ENCODE peak calls at places on chromosomes 2 and 18, in nine cellular contexts. One of them, this sample, is unnamed.

GRCh38 chr2:173941567-173941966 is 23.6 kb downstream of the SP3 start:
- DNase-seq in RWPE1: no peak
- DNase-seq in kidney tubule cell: no peak
- DNase-seq in iPS DF 19.7: no peak
- DNase-seq in effector CD8-positive, alpha-beta T cell: no peak
- DNase-seq in T-cell: no peak
- DNase-seq in dorsolateral prefrontal cortex: no peak
- DNase-seq in GM10248: no peak
- DNase-seq in NCI-H187 treated with DMSO at 0.1 percent for 48 hours: no peak
- DNase-seq in this sample: no peak

GRCh38 chr2:207256476-207257207 is 90.9 kb upstream of the KLF7 start:
- DNase-seq in GM10248: no peak
- DNase-seq in dorsolateral prefrontal cortex: no peak
- DNase-seq in RWPE1: no peak
- DNase-seq in NCI-H187 treated with DMSO at 0.1 percent for 48 hours: no peak
- DNase-seq in effector CD8-positive, alpha-beta T cell: no peak
- DNase-seq in kidney tubule cell: no peak
- DNase-seq in iPS DF 19.7: no peak
- DNase-seq in T-cell: no peak
- DNase-seq in this sample: no peak

GRCh38 chr2:235433860-235434259 is 60.0 kb upstream of the AGAP1 start:
- DNase-seq in kidney tubule cell: peak; percentile 51
- DNase-seq in iPS DF 19.7: no peak
- DNase-seq in RWPE1: no peak
- DNase-seq in T-cell: no peak
- DNase-seq in effector CD8-positive, alpha-beta T cell: no peak
- DNase-seq in GM10248: no peak
- DNase-seq in NCI-H187 treated with DMSO at 0.1 percent for 48 hours: no peak
- DNase-seq in dorsolateral prefrontal cortex: no peak
- DNase-seq in this sample: no peak

GRCh38 chr2:34012728-34013302 is 413.7 kb upstream of the FAM98A start:
- DNase-seq in T-cell: no peak
- DNase-seq in GM10248: no peak
- DNase-seq in effector CD8-positive, alpha-beta T cell: no peak
- DNase-seq in iPS DF 19.7: peak; percentile 45
- DNase-seq in RWPE1: peak; percentile 45
- DNase-seq in dorsolateral prefrontal cortex: peak; percentile 81
- DNase-seq in kidney tubule cell: peak; percentile 71
- DNase-seq in NCI-H187 treated with DMSO at 0.1 percent for 48 hours: no peak
- DNase-seq in this sample: peak; percentile 32

GRCh38 chr2:106941372-106941993 is 55.5 kb upstream of the ST6GAL2 start:
- DNase-seq in kidney tubule cell: no peak
- DNase-seq in T-cell: no peak
- DNase-seq in GM10248: no peak
- DNase-seq in dorsolateral prefrontal cortex: no peak
- DNase-seq in NCI-H187 treated with DMSO at 0.1 percent for 48 hours: no peak
- DNase-seq in RWPE1: no peak
- DNase-seq in iPS DF 19.7: no peak
- DNase-seq in effector CD8-positive, alpha-beta T cell: no peak
- DNase-seq in this sample: no peak

GRCh38 chr2:232913903-232914302 is 43.8 kb downstream of the SNORC start:
- DNase-seq in kidney tubule cell: no peak
- DNase-seq in effector CD8-positive, alpha-beta T cell: no peak
- DNase-seq in dorsolateral prefrontal cortex: no peak
- DNase-seq in RWPE1: no peak
- DNase-seq in T-cell: no peak
- DNase-seq in GM10248: no peak
- DNase-seq in iPS DF 19.7: no peak
- DNase-seq in NCI-H187 treated with DMSO at 0.1 percent for 48 hours: no peak
- DNase-seq in this sample: no peak

GRCh38 chr2:84846041-84846663 is 34.7 kb downstream of the TRABD2A start:
- DNase-seq in effector CD8-positive, alpha-beta T cell: no peak
- DNase-seq in kidney tubule cell: no peak
- DNase-seq in iPS DF 19.7: no peak
- DNase-seq in RWPE1: no peak
- DNase-seq in GM10248: no peak
- DNase-seq in T-cell: peak; percentile 69
- DNase-seq in dorsolateral prefrontal cortex: no peak
- DNase-seq in NCI-H187 treated with DMSO at 0.1 percent for 48 hours: no peak
- DNase-seq in this sample: no peak

GRCh38 chr2:26757873-26758789 is 6.0 kb upstream of the SLC35F6 start:
- DNase-seq in GM10248: no peak
- DNase-seq in iPS DF 19.7: peak; percentile 95
- DNase-seq in NCI-H187 treated with DMSO at 0.1 percent for 48 hours: no peak
- DNase-seq in RWPE1: peak; percentile 70
- DNase-seq in dorsolateral prefrontal cortex: no peak
- DNase-seq in T-cell: no peak
- DNase-seq in effector CD8-positive, alpha-beta T cell: no peak
- DNase-seq in kidney tubule cell: peak; percentile 99
- DNase-seq in this sample: no peak

GRCh38 chr2:10303634-10304378 is 1.1 kb downstream of the HPCAL1 start:
- DNase-seq in dorsolateral prefrontal cortex: peak; percentile 76
- DNase-seq in GM10248: peak; percentile 51
- DNase-seq in kidney tubule cell: peak; percentile 59
- DNase-seq in T-cell: peak; percentile 45
- DNase-seq in RWPE1: peak; percentile 42
- DNase-seq in effector CD8-positive, alpha-beta T cell: no peak
- DNase-seq in iPS DF 19.7: no peak
- DNase-seq in NCI-H187 treated with DMSO at 0.1 percent for 48 hours: no peak
- DNase-seq in this sample: peak; percentile 76

GRCh38 chr2:98835831-98836385 is 100.1 kb downstream of the CRACDL start:
- DNase-seq in dorsolateral prefrontal cortex: no peak
- DNase-seq in NCI-H187 treated with DMSO at 0.1 percent for 48 hours: no peak
- DNase-seq in effector CD8-positive, alpha-beta T cell: peak; percentile 14
- DNase-seq in iPS DF 19.7: no peak
- DNase-seq in GM10248: no peak
- DNase-seq in RWPE1: no peak
- DNase-seq in kidney tubule cell: peak; percentile 31
- DNase-seq in T-cell: peak; percentile 54
- DNase-seq in this sample: no peak

GRCh38 chr2:169507698-169508097 is 1.8 kb upstream of the KLHL41 start:
- DNase-seq in iPS DF 19.7: no peak
- DNase-seq in dorsolateral prefrontal cortex: no peak
- DNase-seq in NCI-H187 treated with DMSO at 0.1 percent for 48 hours: no peak
- DNase-seq in RWPE1: peak; percentile 72
- DNase-seq in kidney tubule cell: peak; percentile 67
- DNase-seq in effector CD8-positive, alpha-beta T cell: no peak
- DNase-seq in T-cell: no peak
- DNase-seq in GM10248: peak; percentile 11
- DNase-seq in this sample: peak; percentile 30

GRCh38 chr2:120343100-120343432 is 2.9 kb upstream of the INHBB start:
- DNase-seq in NCI-H187 treated with DMSO at 0.1 percent for 48 hours: no peak
- DNase-seq in dorsolateral prefrontal cortex: no peak
- DNase-seq in iPS DF 19.7: no peak
- DNase-seq in GM10248: no peak
- DNase-seq in RWPE1: no peak
- DNase-seq in T-cell: no peak
- DNase-seq in effector CD8-positive, alpha-beta T cell: no peak
- DNase-seq in kidney tubule cell: peak; percentile 13
- DNase-seq in this sample: no peak

GRCh38 chr2:64852771-64853241 is 136.4 kb upstream of the SLC1A4 start:
- DNase-seq in NCI-H187 treated with DMSO at 0.1 percent for 48 hours: no peak
- DNase-seq in effector CD8-positive, alpha-beta T cell: no peak
- DNase-seq in GM10248: no peak
- DNase-seq in RWPE1: no peak
- DNase-seq in T-cell: no peak
- DNase-seq in dorsolateral prefrontal cortex: no peak
- DNase-seq in kidney tubule cell: no peak
- DNase-seq in iPS DF 19.7: no peak
- DNase-seq in this sample: no peak

GRCh38 chr2:67918471-67918870 is 144.3 kb downstream of the C1D start:
- DNase-seq in NCI-H187 treated with DMSO at 0.1 percent for 48 hours: no peak
- DNase-seq in RWPE1: no peak
- DNase-seq in kidney tubule cell: no peak
- DNase-seq in effector CD8-positive, alpha-beta T cell: no peak
- DNase-seq in T-cell: no peak
- DNase-seq in dorsolateral prefrontal cortex: no peak
- DNase-seq in GM10248: no peak
- DNase-seq in iPS DF 19.7: no peak
- DNase-seq in this sample: no peak

GRCh38 chr2:102137138-102137537 is 5.4 kb upstream of the IL1R1 start:
- DNase-seq in effector CD8-positive, alpha-beta T cell: no peak
- DNase-seq in RWPE1: no peak
- DNase-seq in dorsolateral prefrontal cortex: no peak
- DNase-seq in GM10248: no peak
- DNase-seq in NCI-H187 treated with DMSO at 0.1 percent for 48 hours: no peak
- DNase-seq in T-cell: no peak
- DNase-seq in kidney tubule cell: peak; percentile 75
- DNase-seq in iPS DF 19.7: no peak
- DNase-seq in this sample: no peak

GRCh38 chr2:71530987-71531332 is 77.6 kb downstream of the DYSF start:
- DNase-seq in kidney tubule cell: no peak
- DNase-seq in GM10248: no peak
- DNase-seq in iPS DF 19.7: no peak
- DNase-seq in dorsolateral prefrontal cortex: no peak
- DNase-seq in NCI-H187 treated with DMSO at 0.1 percent for 48 hours: no peak
- DNase-seq in effector CD8-positive, alpha-beta T cell: no peak
- DNase-seq in RWPE1: no peak
- DNase-seq in T-cell: no peak
- DNase-seq in this sample: no peak

GRCh38 chr2:8472545-8473361 is 209.1 kb upstream of the ID2 start:
- DNase-seq in dorsolateral prefrontal cortex: no peak
- DNase-seq in T-cell: no peak
- DNase-seq in RWPE1: no peak
- DNase-seq in kidney tubule cell: no peak
- DNase-seq in NCI-H187 treated with DMSO at 0.1 percent for 48 hours: no peak
- DNase-seq in iPS DF 19.7: no peak
- DNase-seq in effector CD8-positive, alpha-beta T cell: no peak
- DNase-seq in GM10248: no peak
- DNase-seq in this sample: no peak

GRCh38 chr2:1752751-1753150 is 8.4 kb upstream of the PXDN start:
- DNase-seq in T-cell: no peak
- DNase-seq in dorsolateral prefrontal cortex: no peak
- DNase-seq in NCI-H187 treated with DMSO at 0.1 percent for 48 hours: no peak
- DNase-seq in GM10248: no peak
- DNase-seq in effector CD8-positive, alpha-beta T cell: no peak
- DNase-seq in RWPE1: no peak
- DNase-seq in kidney tubule cell: peak; percentile 34
- DNase-seq in iPS DF 19.7: no peak
- DNase-seq in this sample: no peak

GRCh38 chr2:104878863-104879512 is 25.1 kb downstream of the POU3F3 start:
- DNase-seq in GM10248: no peak
- DNase-seq in iPS DF 19.7: no peak
- DNase-seq in dorsolateral prefrontal cortex: no peak
- DNase-seq in RWPE1: no peak
- DNase-seq in NCI-H187 treated with DMSO at 0.1 percent for 48 hours: no peak
- DNase-seq in T-cell: no peak
- DNase-seq in effector CD8-positive, alpha-beta T cell: no peak
- DNase-seq in kidney tubule cell: no peak
- DNase-seq in this sample: no peak

GRCh38 chr2:233082934-233083755 is 23.0 kb downstream of the INPP5D start:
- DNase-seq in effector CD8-positive, alpha-beta T cell: no peak
- DNase-seq in iPS DF 19.7: no peak
- DNase-seq in T-cell: no peak
- DNase-seq in NCI-H187 treated with DMSO at 0.1 percent for 48 hours: no peak
- DNase-seq in dorsolateral prefrontal cortex: peak; percentile 27
- DNase-seq in kidney tubule cell: no peak
- DNase-seq in GM10248: no peak
- DNase-seq in RWPE1: no peak
- DNase-seq in this sample: no peak

GRCh38 chr2:206639636-206640035 is 2.7 kb upstream of the FAM237A start:
- DNase-seq in NCI-H187 treated with DMSO at 0.1 percent for 48 hours: no peak
- DNase-seq in kidney tubule cell: no peak
- DNase-seq in effector CD8-positive, alpha-beta T cell: no peak
- DNase-seq in iPS DF 19.7: no peak
- DNase-seq in T-cell: no peak
- DNase-seq in RWPE1: no peak
- DNase-seq in dorsolateral prefrontal cortex: no peak
- DNase-seq in GM10248: no peak
- DNase-seq in this sample: no peak

GRCh38 chr2:200314976-200315567 is 8.6 kb downstream of the SPATS2L start:
- DNase-seq in kidney tubule cell: no peak
- DNase-seq in NCI-H187 treated with DMSO at 0.1 percent for 48 hours: no peak
- DNase-seq in T-cell: no peak
- DNase-seq in RWPE1: no peak
- DNase-seq in iPS DF 19.7: no peak
- DNase-seq in effector CD8-positive, alpha-beta T cell: no peak
- DNase-seq in dorsolateral prefrontal cortex: no peak
- DNase-seq in GM10248: no peak
- DNase-seq in this sample: no peak

GRCh38 chr2:101521497-101521896 is 46.6 kb upstream of the RFX8 start:
- DNase-seq in GM10248: no peak
- DNase-seq in T-cell: no peak
- DNase-seq in kidney tubule cell: no peak
- DNase-seq in NCI-H187 treated with DMSO at 0.1 percent for 48 hours: no peak
- DNase-seq in effector CD8-positive, alpha-beta T cell: no peak
- DNase-seq in dorsolateral prefrontal cortex: no peak
- DNase-seq in RWPE1: no peak
- DNase-seq in iPS DF 19.7: no peak
- DNase-seq in this sample: no peak

GRCh38 chr2:228447266-228447915 is 265.9 kb upstream of the SPHKAP start:
- DNase-seq in RWPE1: no peak
- DNase-seq in NCI-H187 treated with DMSO at 0.1 percent for 48 hours: no peak
- DNase-seq in GM10248: no peak
- DNase-seq in kidney tubule cell: no peak
- DNase-seq in effector CD8-positive, alpha-beta T cell: no peak
- DNase-seq in dorsolateral prefrontal cortex: no peak
- DNase-seq in iPS DF 19.7: no peak
- DNase-seq in T-cell: no peak
- DNase-seq in this sample: no peak

GRCh38 chr18:75305984-75306383 is 95.4 kb downstream of the TSHZ1 start:
- DNase-seq in effector CD8-positive, alpha-beta T cell: no peak
- DNase-seq in T-cell: no peak
- DNase-seq in RWPE1: no peak
- DNase-seq in kidney tubule cell: no peak
- DNase-seq in NCI-H187 treated with DMSO at 0.1 percent for 48 hours: no peak
- DNase-seq in GM10248: no peak
- DNase-seq in dorsolateral prefrontal cortex: no peak
- DNase-seq in iPS DF 19.7: no peak
- DNase-seq in this sample: no peak

GRCh38 chr2:187519419-187520120 is 34.7 kb downstream of the TFPI start:
- DNase-seq in T-cell: no peak
- DNase-seq in RWPE1: no peak
- DNase-seq in dorsolateral prefrontal cortex: no peak
- DNase-seq in kidney tubule cell: no peak
- DNase-seq in NCI-H187 treated with DMSO at 0.1 percent for 48 hours: no peak
- DNase-seq in GM10248: no peak
- DNase-seq in iPS DF 19.7: no peak
- DNase-seq in effector CD8-positive, alpha-beta T cell: no peak
- DNase-seq in this sample: no peak

GRCh38 chr2:1041012-1041805 is 90.6 kb downstream of the SNTG2 start:
- DNase-seq in T-cell: no peak
- DNase-seq in dorsolateral prefrontal cortex: no peak
- DNase-seq in kidney tubule cell: peak; percentile 23
- DNase-seq in NCI-H187 treated with DMSO at 0.1 percent for 48 hours: no peak
- DNase-seq in iPS DF 19.7: no peak
- DNase-seq in RWPE1: no peak
- DNase-seq in GM10248: no peak
- DNase-seq in effector CD8-positive, alpha-beta T cell: no peak
- DNase-seq in this sample: no peak

GRCh38 chr2:128405981-128406601 is 87.4 kb upstream of the HS6ST1 start:
- DNase-seq in GM10248: no peak
- DNase-seq in NCI-H187 treated with DMSO at 0.1 percent for 48 hours: no peak
- DNase-seq in kidney tubule cell: no peak
- DNase-seq in dorsolateral prefrontal cortex: peak; percentile 7
- DNase-seq in RWPE1: no peak
- DNase-seq in iPS DF 19.7: no peak
- DNase-seq in effector CD8-positive, alpha-beta T cell: no peak
- DNase-seq in T-cell: no peak
- DNase-seq in this sample: no peak

GRCh38 chr2:72003796-72004195 is 143.9 kb downstream of the CYP26B1 start:
- DNase-seq in T-cell: no peak
- DNase-seq in GM10248: no peak
- DNase-seq in RWPE1: no peak
- DNase-seq in dorsolateral prefrontal cortex: no peak
- DNase-seq in NCI-H187 treated with DMSO at 0.1 percent for 48 hours: no peak
- DNase-seq in iPS DF 19.7: no peak
- DNase-seq in kidney tubule cell: no peak
- DNase-seq in effector CD8-positive, alpha-beta T cell: no peak
- DNase-seq in this sample: no peak

GRCh38 chr18:23314672-23315071 is 138.4 kb upstream of the RIOK3 start:
- DNase-seq in iPS DF 19.7: no peak
- DNase-seq in GM10248: no peak
- DNase-seq in kidney tubule cell: no peak
- DNase-seq in dorsolateral prefrontal cortex: no peak
- DNase-seq in NCI-H187 treated with DMSO at 0.1 percent for 48 hours: no peak
- DNase-seq in T-cell: no peak
- DNase-seq in effector CD8-positive, alpha-beta T cell: no peak
- DNase-seq in RWPE1: no peak
- DNase-seq in this sample: no peak

GRCh38 chr2:177334940-177335543 is 57.5 kb upstream of the AGPS start:
- DNase-seq in effector CD8-positive, alpha-beta T cell: no peak
- DNase-seq in dorsolateral prefrontal cortex: no peak
- DNase-seq in RWPE1: peak; percentile 52
- DNase-seq in kidney tubule cell: peak; percentile 69
- DNase-seq in iPS DF 19.7: no peak
- DNase-seq in GM10248: peak; percentile 29
- DNase-seq in NCI-H187 treated with DMSO at 0.1 percent for 48 hours: no peak
- DNase-seq in T-cell: peak; percentile 17
- DNase-seq in this sample: peak; percentile 39